ENCODE peak calls at places on chromosomes 5 and 9, in nine cellular contexts. H, D, L, A, Y, O, M, B and I are unnamed samples.

GRCh38 chr5:176364765-176365662 is at the start of gene ARL10:
- DNase-seq in O (peak; percentile 48), D (no peak), H (peak; percentile 83), M (peak; percentile 48), Y (no peak), L (no peak), A (peak; percentile 47), B (no peak), I (no peak)

GRCh38 chr5:172051643-172052362 is 45.4 kb upstream of the FBXW11 start:
- DNase-seq in D (no peak), A (no peak), Y (no peak), M (no peak), L (no peak), H (no peak), O (no peak), B (no peak), I (no peak)

GRCh38 chr9:134551657-134552348 is 89.8 kb upstream of the COL5A1 start:
- DNase-seq in H (peak; percentile 85), Y (no peak), L (peak; percentile 48), A (peak; percentile 40), O (peak; percentile 28), D (no peak), B (peak; percentile 52), M (no peak), I (peak; percentile 62)

GRCh38 chr9:124659099-124659659 is 111.9 kb downstream of the NR6A1 start:
- DNase-seq in M (peak; percentile 72), B (peak; percentile 71), H (peak; percentile 87), D (peak; percentile 52), A (peak; percentile 81), Y (peak; percentile 93), L (peak; percentile 94), O (peak; percentile 80), I (peak; percentile 64)

GRCh38 chr5:142192799-142193428 is 84.3 kb downstream of the NDFIP1 start:
- DNase-seq in D (peak; percentile 56), A (no peak), L (no peak), M (no peak), B (no peak), Y (no peak), H (peak; percentile 56), O (peak; percentile 23), I (no peak)

GRCh38 chr9:95834281-95834907 is 41.1 kb upstream of the ERCC6L2 start:
- DNase-seq in A (no peak), B (no peak), L (no peak), H (no peak), M (no peak), D (no peak), Y (no peak), O (no peak), I (no peak)

GRCh38 chr5:157820593-157821252 is 38.2 kb downstream of the CLINT1 start:
- DNase-seq in L (peak; percentile 74), O (no peak), D (no peak), A (peak; percentile 22), H (no peak), B (peak; percentile 52), Y (peak; percentile 6), M (peak; percentile 50), I (peak; percentile 36)

GRCh38 chr5:108924457-108924961 is 176.8 kb downstream of the FER start:
- DNase-seq in A (no peak), H (no peak), Y (no peak), D (no peak), O (no peak), L (peak; percentile 10), M (no peak), B (no peak), I (no peak)

GRCh38 chr5:140795259-140795641 is 598 bp downstream of the PCDHA2 start:
- DNase-seq in A (no peak), O (no peak), Y (no peak), H (no peak), D (no peak), B (no peak), L (peak; percentile 41), M (no peak), I (no peak)

GRCh38 chr9:97854696-97855485 is 1.9 kb downstream of the FOXE1 start:
- DNase-seq in D (no peak), A (no peak), B (no peak), O (no peak), M (no peak), L (no peak), H (no peak), Y (no peak), I (no peak)

GRCh38 chr9:92140074-92140753 is 25.0 kb upstream of the SPTLC1 start:
- DNase-seq in O (peak; percentile 73), L (peak; percentile 72), M (peak; percentile 77), D (no peak), A (peak; percentile 74), B (peak; percentile 78), H (peak; percentile 89), Y (no peak), I (no peak)

GRCh38 chr9:20189871-20190270 is 401.0 kb upstream of the SLC24A2 start:
- DNase-seq in B (no peak), H (no peak), M (no peak), O (no peak), Y (no peak), D (no peak), A (no peak), L (no peak), I (no peak)

GRCh38 chr9:95104088-95104960 is 213.2 kb downstream of the FANCC start:
- DNase-seq in A (no peak), L (no peak), B (no peak), O (no peak), M (no peak), Y (no peak), D (no peak), H (no peak), I (no peak)

GRCh38 chr9:128972956-128973355 is 25.5 kb downstream of the NUP188 start:
- DNase-seq in L (peak; percentile 23), H (no peak), O (no peak), Y (peak; percentile 63), A (no peak), M (no peak), D (no peak), B (no peak), I (no peak)

GRCh38 chr5:56037531-56038010 is 42.8 kb upstream of the IL6ST start:
- DNase-seq in Y (no peak), D (no peak), H (no peak), B (no peak), O (peak; percentile 17), L (no peak), M (no peak), A (peak; percentile 14), I (no peak)

GRCh38 chr5:8805653-8806052 is 740.2 kb downstream of the SEMA5A start:
- DNase-seq in M (no peak), H (no peak), Y (no peak), L (no peak), A (no peak), B (no peak), D (no peak), O (no peak), I (no peak)

GRCh38 chr5:150579462-150580400 is 60.7 kb upstream of the SYNPO start:
- DNase-seq in H (no peak), L (no peak), A (no peak), Y (no peak), M (no peak), O (no peak), D (no peak), B (no peak), I (no peak)

GRCh38 chr9:21856301-21857094 is 54.1 kb downstream of the MTAP start:
- DNase-seq in B (peak; percentile 38), M (no peak), Y (peak; percentile 10), O (no peak), A (no peak), D (no peak), L (no peak), H (no peak), I (no peak)

GRCh38 chr5:133083901-133084300 is 32.1 kb downstream of the HSPA4 start:
- DNase-seq in A (no peak), H (no peak), M (no peak), B (no peak), Y (no peak), D (no peak), L (no peak), O (no peak), I (no peak)

GRCh38 chr9:101604287-101604686 is 9.5 kb upstream of the PPP3R2 start:
- DNase-seq in L (no peak), D (no peak), O (no peak), H (no peak), A (no peak), B (no peak), M (no peak), Y (no peak), I (no peak)

GRCh38 chr5:178644826-178645545 is 18.1 kb upstream of the CLK4 start:
- DNase-seq in A (no peak), B (no peak), M (peak; percentile 12), L (no peak), D (no peak), H (no peak), O (no peak), Y (no peak), I (no peak)

GRCh38 chr9:130208600-130209347 is 36.6 kb downstream of the NCS1 start:
- DNase-seq in D (no peak), L (no peak), A (no peak), O (no peak), H (peak; percentile 47), M (no peak), Y (no peak), B (no peak), I (no peak)

GRCh38 chr5:68409259-68409658 is 193.7 kb downstream of the PIK3R1 start:
- DNase-seq in D (no peak), M (no peak), L (no peak), A (no peak), H (no peak), B (no peak), Y (peak; percentile 4), O (no peak), I (no peak)

GRCh38 chr5:621341-621761 is 9.2 kb downstream of the CEP72 start:
- DNase-seq in O (no peak), H (peak; percentile 33), Y (no peak), A (no peak), L (no peak), B (no peak), M (no peak), D (no peak), I (no peak)

GRCh38 chr5:68033029-68033428 is 182.5 kb upstream of the PIK3R1 start:
- DNase-seq in Y (no peak), M (no peak), L (no peak), B (no peak), D (no peak), A (no peak), H (no peak), O (no peak), I (no peak)

GRCh38 chr9:135343733-135344522 is 135.7 kb upstream of the PPP1R26 start:
- DNase-seq in A (peak; percentile 60), L (peak; percentile 34), H (peak; percentile 90), M (peak; percentile 54), O (peak; percentile 55), Y (no peak), B (peak; percentile 59), D (no peak), I (no peak)

GRCh38 chr5:156326718-156327259 is at the start of gene SGCD:
- DNase-seq in D (peak; percentile 14), A (peak; percentile 70), B (no peak), M (no peak), O (peak; percentile 71), Y (peak; percentile 55), L (peak; percentile 47), H (peak; percentile 89), I (peak; percentile 44)

GRCh38 chr5:94031631-94032030 is 290.2 kb upstream of the POU5F2 start:
- DNase-seq in B (no peak), H (no peak), O (no peak), A (no peak), L (no peak), M (no peak), D (no peak), Y (no peak), I (no peak)

GRCh38 chr9:129125478-129125877 is 14.3 kb downstream of the PTPA start:
- DNase-seq in L (peak; percentile 50), H (no peak), D (no peak), B (no peak), O (no peak), Y (no peak), A (no peak), M (no peak), I (no peak)

GRCh38 chr9:77215874-77216273 is 38.5 kb downstream of the VPS13A start:
- DNase-seq in D (no peak), M (no peak), A (no peak), Y (no peak), H (no peak), O (no peak), B (no peak), L (peak; percentile 37), I (peak; percentile 1)

GRCh38 chr5:114361724-114362196 is at the start of gene KCNN2:
- DNase-seq in Y (peak; percentile 53), H (peak; percentile 86), M (no peak), O (peak; percentile 83), D (no peak), A (peak; percentile 91), L (peak; percentile 70), B (peak; percentile 86), I (no peak)